ENCODE peak calls at places on chromosomes 16 and 17, in seven cellular contexts. U is GM23338, N is IMR-90, I is HCT116, Q is fibroblast of lung, O is mammary epithelial cell, S is A549. P is an unnamed sample.

GRCh38 chr17:50181601-50182345 is 16.0 kb downstream of the SGCA start:
- DNase-seq in U (no peak), N (peak; percentile 65), I (no peak), Q (peak; percentile 77), O (peak; percentile 25), S (no peak), P (no peak)

GRCh38 chr17:6596941-6597340 is 40.6 kb upstream of the PITPNM3 start:
- DNase-seq in U (no peak), N (no peak), I (no peak), Q (no peak), O (no peak), S (no peak), P (no peak)

GRCh38 chr17:82949361-82949760 is 109.5 kb upstream of the ZNF750 start:
- DNase-seq in U (no peak), N (no peak), I (no peak), Q (no peak), O (no peak), S (no peak), P (no peak)

GRCh38 chr17:29046440-29046839 is 3.5 kb downstream of the PIPOX start:
- DNase-seq in U (no peak), N (no peak), I (no peak), Q (no peak), O (no peak), S (no peak), P (no peak)

GRCh38 chr16:9053006-9053601 is 38.3 kb upstream of the HAPSTR1 start:
- DNase-seq in U (peak; percentile 99), N (peak; percentile 75), I (peak; percentile 74), Q (peak; percentile 79), O (peak; percentile 44), S (peak; percentile 64), P (peak; percentile 10)

GRCh38 chr17:66841328-66841727 is 6.4 kb downstream of the CACNG5 start:
- DNase-seq in U (peak; percentile 33), N (no peak), I (no peak), Q (no peak), O (no peak), S (no peak), P (no peak)

GRCh38 chr16:50567651-50568050 is 19.5 kb downstream of the NKD1 start:
- DNase-seq in U (no peak), N (no peak), I (no peak), Q (no peak), O (no peak), S (no peak), P (no peak)

GRCh38 chr17:75808905-75809621 is 24.5 kb downstream of the UNK start:
- DNase-seq in U (no peak), N (peak; percentile 37), I (no peak), Q (peak; percentile 87), O (peak; percentile 86), S (no peak), P (no peak)

GRCh38 chr17:16915752-16916556 is 56.0 kb downstream of the TNFRSF13B start:
- DNase-seq in U (peak; percentile 84), N (peak; percentile 16), I (peak; percentile 70), Q (peak; percentile 29), O (peak; percentile 59), S (peak; percentile 75), P (peak; percentile 56)

GRCh38 chr16:4351880-4352279 is 759 bp upstream of the PAM16 start:
- DNase-seq in U (no peak), N (peak; percentile 57), I (no peak), Q (peak; percentile 63), O (no peak), S (no peak), P (no peak)

GRCh38 chr17:28173801-28174200 is 131.3 kb downstream of the NLK start:
- DNase-seq in U (peak; percentile 30), N (no peak), I (no peak), Q (peak; percentile 42), O (no peak), S (no peak), P (no peak)

GRCh38 chr16:51146256-51146924 is 4.7 kb downstream of the SALL1 start:
- DNase-seq in U (no peak), N (peak; percentile 75), I (no peak), Q (peak; percentile 71), O (no peak), S (no peak), P (no peak)

GRCh38 chr17:19020016-19020415 is 15.5 kb upstream of the FAM83G start:
- DNase-seq in U (no peak), N (no peak), I (no peak), Q (no peak), O (no peak), S (no peak), P (no peak)

GRCh38 chr17:72175263-72175662 is 54.4 kb downstream of the SOX9 start:
- DNase-seq in U (no peak), N (no peak), I (no peak), Q (no peak), O (no peak), S (no peak), P (no peak)

GRCh38 chr16:53457670-53458069 is 23.4 kb downstream of the RBL2 start:
- DNase-seq in U (no peak), N (no peak), I (no peak), Q (no peak), O (peak; percentile 29), S (no peak), P (peak; percentile 89)

GRCh38 chr16:27499659-27500055 is 50.1 kb downstream of the GTF3C1 start:
- DNase-seq in U (no peak), N (no peak), I (no peak), Q (no peak), O (no peak), S (no peak), P (no peak)

GRCh38 chr16:8816967-8817662 is 19.5 kb downstream of the PMM2 start:
- DNase-seq in U (no peak), N (peak; percentile 35), I (no peak), Q (peak; percentile 12), O (no peak), S (no peak), P (peak; percentile 58)

GRCh38 chr17:39761861-39762496 is 24.2 kb downstream of the GRB7 start:
- DNase-seq in U (no peak), N (no peak), I (no peak), Q (no peak), O (no peak), S (no peak), P (no peak)

GRCh38 chr17:6779411-6779810 is 3.4 kb downstream of the FBXO39 start:
- DNase-seq in U (no peak), N (no peak), I (no peak), Q (no peak), O (peak; percentile 52), S (no peak), P (no peak)

GRCh38 chr16:56871172-56871593 is 6.2 kb downstream of the SLC12A3 start:
- DNase-seq in U (no peak), N (peak; percentile 53), I (no peak), Q (peak; percentile 27), O (peak; percentile 33), S (no peak), P (no peak)

GRCh38 chr17:37050905-37051304 is 102.2 kb downstream of the AATF start:
- DNase-seq in U (no peak), N (peak; percentile 17), I (no peak), Q (peak; percentile 65), O (no peak), S (no peak), P (no peak)

GRCh38 chr17:10058924-10059683 is 139.3 kb downstream of the GAS7 start:
- DNase-seq in U (no peak), N (no peak), I (no peak), Q (no peak), O (no peak), S (no peak), P (no peak)
- H3K4me2 ChIP-seq in U (no peak overlapping the region), N (no peak overlapping the region), I (no peak overlapping the region), Q (no peak overlapping the region), O (no peak overlapping the region), S (no peak overlapping the region), P (no peak overlapping the region)

GRCh38 chr16:87965973-87966667 is 14.9 kb downstream of the BANP start:
- DNase-seq in U (no peak), N (peak; percentile 49), I (no peak), Q (peak; percentile 83), O (no peak), S (no peak), P (no peak)
- H3K4me2 ChIP-seq in U (no peak overlapping the region), N (peak overlapping the region; percentile 30), I (no peak overlapping the region), Q (peak overlapping the region; percentile 72), O (peak overlapping the region; percentile 79), S (no peak overlapping the region), P (no peak overlapping the region)

GRCh38 chr16:84371553-84371865 is 3.2 kb downstream of the ATP2C2 start:
- DNase-seq in U (no peak), N (no peak), I (no peak), Q (no peak), O (no peak), S (no peak), P (no peak)
- H3K4me2 ChIP-seq in U (no peak overlapping the region), N (no peak overlapping the region), I (no peak overlapping the region), Q (no peak overlapping the region), O (no peak overlapping the region), S (no peak overlapping the region), P (no peak overlapping the region)

DNA sequence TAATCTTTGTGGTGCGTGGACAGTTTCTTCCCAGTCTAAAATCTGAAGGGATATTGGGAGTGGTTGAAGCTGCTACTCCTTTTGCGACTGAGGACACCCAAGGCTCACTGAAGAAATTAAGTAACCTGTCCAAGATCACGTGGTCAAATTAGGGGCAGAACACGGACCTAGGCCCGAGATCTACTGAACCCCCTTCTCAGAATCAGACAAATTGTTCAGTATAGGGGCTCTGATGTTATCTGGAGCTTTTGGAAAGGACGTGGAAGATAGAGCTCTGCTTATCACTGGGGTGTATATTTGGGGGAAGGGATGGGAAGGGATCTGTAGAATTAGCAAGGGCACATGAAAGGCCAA is 857 bp downstream of the TANGO6 start:
- DNase-seq in U (no peak), N (no peak), I (no peak), Q (no peak), O (no peak), S (peak; percentile 25), P (no peak)
- H3K4me2 ChIP-seq in U (peak overlapping the region; percentile 83), N (peak overlapping the region; percentile 79), I (peak overlapping the region; percentile 89), Q (peak overlapping the region; percentile 83), O (peak overlapping the region; percentile 84), S (peak overlapping the region; percentile 83), P (peak overlapping the region; percentile 87)

GRCh38 chr16:31395647-31396046 is 2.5 kb downstream of the ITGAD start:
- DNase-seq in U (no peak), N (no peak), I (no peak), Q (no peak), O (no peak), S (no peak), P (no peak)
- H3K4me2 ChIP-seq in U (no peak overlapping the region), N (no peak overlapping the region), I (no peak overlapping the region), Q (no peak overlapping the region), O (no peak overlapping the region), S (no peak overlapping the region), P (no peak overlapping the region)